ENCODE peak calls at places on chromosomes 1 and 21, in five cellular contexts. I is sigmoid colon, M is fibroblast of pulmonary artery, O is GM23338, H is pancreas. A is an unnamed sample.

GRCh38 chr21:45588086-45588825 is 46.0 kb upstream of the SLC19A1 start:
- DNase-seq in I (no peak), M (no peak), O (no peak), H (no peak), A (no peak)

GRCh38 chr1:222284466-222284865 is 263.4 kb downstream of the HHIPL2 start:
- DNase-seq in I (no peak), M (no peak), O (no peak), H (no peak), A (no peak)

GRCh38 chr1:228837817-228838716 is 102.8 kb downstream of the RHOU start:
- DNase-seq in I (peak), M (peak), O (no peak), H (peak), A (peak)

GRCh38 chr1:18142969-18143368 is 35.4 kb downstream of the IGSF21 start:
- DNase-seq in I (no peak), M (no peak), O (no peak), H (no peak), A (no peak)

GRCh38 chr1:52651904-52652303 is 18.9 kb downstream of the SHISAL2A start:
- DNase-seq in I (no peak), M (no peak), O (no peak), H (peak), A (no peak)

GRCh38 chr1:7329868-7330615 is 441.1 kb upstream of the VAMP3 start:
- DNase-seq in I (no peak), M (no peak), O (no peak), H (no peak), A (no peak)

GRCh38 chr1:205301842-205302588 is 19.5 kb downstream of the NUAK2 start:
- DNase-seq in I (no peak), M (peak), O (no peak), H (no peak), A (no peak)

GRCh38 chr21:38861989-38862683 is 56.4 kb downstream of the ETS2 start:
- DNase-seq in I (no peak), M (no peak), O (no peak), H (no peak), A (no peak)

GRCh38 chr1:183761871-183762270 is 43.0 kb upstream of the RGL1 start:
- DNase-seq in I (no peak), M (peak), O (no peak), H (no peak), A (no peak)

GRCh38 chr1:4963251-4963650 is 308.8 kb downstream of the AJAP1 start:
- DNase-seq in I (no peak), M (no peak), O (no peak), H (no peak), A (no peak)

GRCh38 chr1:16209847-16210407 is 2.5 kb downstream of the ARHGEF19 start:
- DNase-seq in I (no peak), M (no peak), O (no peak), H (peak), A (no peak)

GRCh38 chr1:1255078-1255477 is 8.6 kb upstream of the C1QTNF12 start:
- DNase-seq in I (no peak), M (no peak), O (no peak), H (no peak), A (no peak)

DNA sequence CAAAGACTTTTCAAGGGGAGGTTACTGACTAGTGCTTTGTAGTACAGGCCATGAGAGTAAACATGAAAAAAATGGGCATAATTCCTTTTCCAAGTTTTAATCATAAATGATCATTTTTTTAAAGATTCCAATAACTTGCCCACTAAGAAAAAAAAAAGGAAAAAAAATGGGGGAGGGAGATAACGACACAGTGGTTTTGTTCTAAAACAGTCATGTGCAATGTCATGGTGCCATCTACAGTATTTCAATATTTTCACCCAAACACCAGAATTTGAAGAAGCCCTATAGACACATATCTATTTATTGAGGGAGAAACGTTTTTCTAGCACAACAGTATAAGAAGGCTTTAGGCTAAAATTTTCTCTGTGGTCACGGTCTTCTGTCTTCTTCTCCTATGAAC is 250.2 kb downstream of the LTN1 start:
- DNase-seq in I (no peak), M (peak), O (no peak), H (no peak), A (peak)
- TF ChIP-seq CTCF in I (no peak), M (peak), O (no peak), H (no peak), A (peak)

GRCh38 chr1:19361231-19362147 is 49.4 kb downstream of the SLC66A1 start:
- DNase-seq in I (no peak), M (no peak), O (no peak), H (no peak), A (no peak)

GRCh38 chr1:19366599-19367315 is 54.6 kb downstream of the SLC66A1 start:
- DNase-seq in I (no peak), M (no peak), O (no peak), H (no peak), A (no peak)

GRCh38 chr1:19365711-19366110 is 53.6 kb downstream of the SLC66A1 start:
- DNase-seq in I (no peak), M (no peak), O (no peak), H (no peak), A (no peak)

GRCh38 chr1:19360026-19360813 is 48.1 kb downstream of the SLC66A1 start:
- DNase-seq in I (no peak), M (no peak), O (no peak), H (no peak), A (peak)

GRCh38 chr1:19363526-19364152 is 51.5 kb downstream of the SLC66A1 start:
- DNase-seq in I (no peak), M (no peak), O (no peak), H (no peak), A (no peak)
- TF ChIP-seq CTCF in I (no peak), M (no peak), O (no peak), H (no peak), A (no peak)

DNA sequence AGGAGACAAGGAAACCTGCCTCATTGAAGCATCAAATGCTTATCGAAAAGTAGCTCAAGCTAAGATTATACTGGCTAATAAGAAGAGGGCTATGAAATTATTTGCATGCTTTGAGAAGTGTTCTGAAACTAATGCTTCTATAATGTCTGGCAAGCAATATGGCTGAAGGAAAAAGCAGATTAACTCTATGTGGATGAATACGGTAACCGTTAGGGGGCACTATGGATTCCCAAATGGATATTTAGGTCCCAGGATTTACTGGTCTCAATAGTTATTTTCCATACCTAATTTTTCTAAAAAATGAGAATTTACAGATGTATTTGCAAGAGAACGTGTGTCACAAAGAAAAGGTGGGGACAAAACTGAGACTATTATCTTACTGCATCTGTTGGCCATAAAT is 34.6 kb upstream of the RRP15 start:
- DNase-seq in I (no peak), M (peak), O (peak), H (no peak), A (no peak)
- TF ChIP-seq CTCF in I (no peak), M (peak), O (peak), H (no peak), A (peak)

GRCh38 chr1:29875557-29876028 is 639.3 kb downstream of the PTPRU start:
- DNase-seq in I (no peak), M (peak), O (no peak), H (no peak), A (peak)

GRCh38 chr1:29878501-29878900 is 642.2 kb downstream of the PTPRU start:
- DNase-seq in I (no peak), M (no peak), O (no peak), H (no peak), A (no peak)

GRCh38 chr1:29876441-29876840 is 640.1 kb downstream of the PTPRU start:
- DNase-seq in I (no peak), M (no peak), O (no peak), H (no peak), A (no peak)

GRCh38 chr1:29879217-29879616 is 642.9 kb downstream of the PTPRU start:
- DNase-seq in I (no peak), M (no peak), O (no peak), H (no peak), A (no peak)

GRCh38 chr1:29876902-29877301 is 640.6 kb downstream of the PTPRU start:
- DNase-seq in I (no peak), M (no peak), O (peak), H (no peak), A (no peak)
- TF ChIP-seq CTCF in I (no peak), M (no peak), O (peak), H (no peak), A (no peak)

GRCh38 chr1:197904126-197904787 is 1.8 kb downstream of the C1orf53 start:
- DNase-seq in I (no peak), M (no peak), O (peak), H (no peak), A (no peak)

GRCh38 chr1:197902131-197902453 is 338 bp upstream of the C1orf53 start:
- DNase-seq in I (no peak), M (no peak), O (peak), H (no peak), A (no peak)

GRCh38 chr1:197905699-197906351 is 3.4 kb downstream of the C1orf53 start:
- DNase-seq in I (no peak), M (no peak), O (no peak), H (no peak), A (no peak)

GRCh38 chr1:197903196-197903514 is 725 bp downstream of the C1orf53 start:
- DNase-seq in I (no peak), M (no peak), O (no peak), H (no peak), A (no peak)

GRCh38 chr1:197902454-197903195 is at the start of gene C1orf53:
- DNase-seq in I (peak), M (peak), O (peak), H (peak), A (peak)
- TF ChIP-seq CTCF in I (no peak), M (no peak), O (no peak), H (no peak), A (no peak)

GRCh38 chr1:27616441-27616840 is 12.5 kb upstream of the AHDC1 start:
- DNase-seq in I (no peak), M (no peak), O (peak), H (no peak), A (no peak)
- TF ChIP-seq CTCF in I (no peak), M (peak), O (peak), H (no peak), A (peak)

GRCh38 chr1:61605607-61606321 is 119.2 kb downstream of the TM2D1 start:
- DNase-seq in I (no peak), M (peak), O (no peak), H (no peak), A (peak)
- TF ChIP-seq CTCF in I (no peak), M (no peak), O (no peak), H (no peak), A (no peak)

A was measured in cardiac muscle cell.